ENCODE peak calls at places on chromosomes 2 and 18, in four cellular contexts. B is H1, C is transverse colon, H is HCT116. U is an unnamed sample.
A peak's percentile ranks its signal among the peaks of the same experiment; 100 is the strongest.

GRCh38 chr18:30765247-30765646 is 277.3 kb downstream of the DSC3 start:
- DNase-seq in C (no peak), B (no peak), H (no peak), U (no peak)

GRCh38 chr2:24863636-24864035 is 56.4 kb downstream of the ADCY3 start:
- DNase-seq in H (no peak), B (no peak), C (no peak), U (no peak)

GRCh38 chr2:35503738-35504160 is 851.8 kb upstream of the CRIM1 start:
- DNase-seq in C (no peak), B (no peak), H (no peak), U (no peak)

GRCh38 chr18:46623541-46623940 is 33.5 kb downstream of the LOXHD1 start:
- DNase-seq in H (no peak), B (no peak), C (no peak), U (no peak)

GRCh38 chr2:239019193-239019581 is 171.3 kb downstream of the TWIST2 start:
- DNase-seq in H (no peak), C (no peak), B (no peak), U (no peak)

GRCh38 chr2:49972699-49973098 is 818.4 kb upstream of the FSHR start:
- DNase-seq in C (no peak), B (peak; percentile 39), H (no peak), U (no peak)

GRCh38 chr18:23857756-23858155 is 156.8 kb upstream of the TTC39C start:
- DNase-seq in B (no peak), C (no peak), H (no peak), U (peak; percentile 48)

GRCh38 chr18:52499646-52500045 is 159.6 kb downstream of the DCC start:
- DNase-seq in B (no peak), H (no peak), C (no peak), U (no peak)

GRCh38 chr2:5846881-5847280 is 154.7 kb downstream of the SOX11 start:
- DNase-seq in H (no peak), B (no peak), C (no peak), U (no peak)

DNA sequence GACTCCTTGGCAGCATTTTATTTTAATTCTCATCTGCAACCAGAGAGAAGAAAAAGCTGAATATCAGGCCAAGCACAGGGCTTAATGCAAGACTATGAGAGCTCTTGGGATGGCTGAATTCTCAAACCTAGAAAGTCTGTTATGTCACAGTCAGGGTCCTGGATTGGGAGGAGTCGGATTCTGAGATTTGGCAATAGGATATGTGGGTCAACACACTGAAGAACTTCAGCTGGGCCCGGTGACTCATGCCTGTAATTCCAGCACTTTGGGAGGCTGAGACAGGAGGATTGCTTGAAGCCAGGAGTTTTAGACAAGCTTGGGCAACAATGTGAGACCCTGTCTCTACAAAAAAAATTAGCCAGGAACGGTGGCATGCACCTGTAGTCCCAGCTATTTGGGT is 102.4 kb downstream of the COL3A1 start:
- DNase-seq in H (no peak), C (peak; percentile 8), B (no peak), U (no peak)
- TF ChIP-seq POLR2AphosphoS5 in H (no peak), C (no peak), B (no peak), U (no peak)

GRCh38 chr2:67374481-67374880 is 22.7 kb upstream of the ETAA1 start:
- DNase-seq in C (no peak), H (no peak), B (no peak), U (no peak)

GRCh38 chr2:67379048-67379447 is 18.1 kb upstream of the ETAA1 start:
- DNase-seq in B (no peak), H (no peak), C (no peak), U (no peak)

GRCh38 chr2:67374949-67375348 is 22.2 kb upstream of the ETAA1 start:
- DNase-seq in H (no peak), C (no peak), B (no peak), U (no peak)

GRCh38 chr2:67384115-67384823 is 12.9 kb upstream of the ETAA1 start:
- DNase-seq in C (no peak), B (no peak), H (no peak), U (no peak)

GRCh38 chr2:67378555-67378954 is 18.6 kb upstream of the ETAA1 start:
- DNase-seq in B (no peak), H (no peak), C (no peak), U (no peak)
- H3K27me3 ChIP-seq in B (no peaks in the 10 kb centered on the region), H (no peaks in the 10 kb centered on the region), C (no peaks in the 10 kb centered on the region), U (no peaks in the 10 kb centered on the region)

GRCh38 chr2:20457027-20457426 is 10.2 kb downstream of the RHOB start:
- DNase-seq in B (no peak), C (no peak), H (no peak), U (peak; percentile 11)
- H3K27ac ChIP-seq in B (no peak overlapping the region), C (peak overlapping the region; percentile 76), H (no peak overlapping the region), U (peak overlapping the region; percentile 79)

GRCh38 chr2:53985646-53986045 is 14.9 kb upstream of the PSME4 start:
- DNase-seq in C (no peak), H (no peak), B (no peak), U (no peak)
- TF ChIP-seq POLR2AphosphoS5 in C (no peak), H (no peak), B (no peak), U (no peak)

GRCh38 chr2:196331143-196331542 is 159.8 kb upstream of the STK17B start:
- DNase-seq in H (no peak), B (no peak), C (peak; percentile 71), U (peak; percentile 30)
- H3K27me3 ChIP-seq in H (no peaks in the 10 kb centered on the region), B (no peaks in the 10 kb centered on the region), C (no peaks in the 10 kb centered on the region), U (no peaks in the 10 kb centered on the region)

DNA sequence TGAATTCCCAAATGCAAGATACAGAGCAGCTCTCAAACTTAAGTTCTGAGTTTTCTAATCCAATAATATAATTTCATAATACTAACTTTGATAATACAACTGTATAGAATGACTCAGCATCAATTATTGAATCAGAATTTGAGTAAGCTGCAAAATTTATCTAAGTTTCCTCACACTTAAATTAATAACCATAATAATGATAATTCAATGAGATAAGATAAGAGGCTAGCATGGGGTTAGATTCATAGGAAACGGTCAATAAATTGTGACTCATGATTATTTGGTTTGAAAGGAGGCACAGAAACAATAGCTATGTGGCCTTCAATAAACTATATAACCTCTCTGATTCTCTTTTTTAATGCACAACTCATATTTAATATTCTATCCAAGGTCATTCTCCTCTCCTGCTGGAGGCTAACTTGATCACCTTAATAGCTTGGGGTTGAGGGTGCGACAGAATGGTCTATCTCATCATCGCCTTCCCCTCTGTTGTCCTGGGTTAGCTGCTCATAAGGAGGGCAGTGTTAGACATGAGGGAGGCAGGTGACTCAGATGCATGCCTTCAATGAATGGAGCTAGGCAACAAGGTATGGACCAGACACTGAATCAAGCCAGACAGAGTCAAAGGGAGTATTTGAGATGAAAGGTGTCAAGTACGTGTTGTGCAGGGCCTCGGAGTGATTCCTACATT is 36.2 kb upstream of the BMP10 start:
- DNase-seq in C (no peak), H (no peak), B (no peak), U (no peak)
- H3K27ac ChIP-seq in C (peak overlapping the region; percentile 47), H (peak overlapping the region; percentile 16), B (no peak overlapping the region), U (peak overlapping the region; percentile 63)

GRCh38 chr18:9614401-9615279 is at the start of gene PPP4R1:
- DNase-seq in H (no peak), C (peak; percentile 81), B (peak; percentile 53), U (peak; percentile 79)
- TF ChIP-seq POLR2AphosphoS5 in H (peak; percentile 54), C (peak; percentile 24), B (peak; percentile 80), U (peak; percentile 51)

GRCh38 chr2:2836343-2837070 is 505.4 kb upstream of the MYT1L start:
- DNase-seq in C (no peak), H (no peak), B (no peak), U (no peak)

GRCh38 chr2:2838548-2838845 is 507.4 kb upstream of the MYT1L start:
- DNase-seq in H (no peak), B (no peak), C (no peak), U (peak; percentile 7)

GRCh38 chr2:2840101-2840531 is 509.0 kb upstream of the MYT1L start:
- DNase-seq in B (no peak), C (no peak), H (no peak), U (peak; percentile 8)

GRCh38 chr2:2839393-2840096 is 508.5 kb upstream of the MYT1L start:
- DNase-seq in B (no peak), H (no peak), C (no peak), U (peak; percentile 20)

GRCh38 chr2:2837768-2838547 is 506.9 kb upstream of the MYT1L start:
- DNase-seq in H (no peak), C (no peak), B (no peak), U (peak; percentile 9)
- H3K27me3 ChIP-seq in H (peaks cover 16% of the 10 kb centered on the region), C (no peaks in the 10 kb centered on the region), B (no peaks in the 10 kb centered on the region), U (no peaks in the 10 kb centered on the region)

GRCh38 chr2:61949458-61950107 is 44.1 kb downstream of the COMMD1 start:
- DNase-seq in C (no peak), H (no peak), B (no peak), U (no peak)

GRCh38 chr2:61950133-61950560 is 44.7 kb downstream of the COMMD1 start:
- DNase-seq in B (no peak), H (no peak), C (no peak), U (no peak)

GRCh38 chr2:61952291-61952690 is 46.8 kb downstream of the COMMD1 start:
- DNase-seq in H (no peak), C (no peak), B (no peak), U (no peak)

GRCh38 chr2:61950571-61951315 is 45.3 kb downstream of the COMMD1 start:
- DNase-seq in H (no peak), B (no peak), C (no peak), U (no peak)

GRCh38 chr2:61951876-61952275 is 46.4 kb downstream of the COMMD1 start:
- DNase-seq in H (no peak), C (no peak), B (no peak), U (no peak)
- H3K27ac ChIP-seq in H (no peak overlapping the region), C (no peak overlapping the region), B (no peak overlapping the region), U (no peak overlapping the region)

U was measured in stomach.